ENCODE peak calls at places on chromosomes 3 and 15, in six cellular contexts. One of them, this sample, is unnamed.

GRCh38 chr3:105521803-105522202 is 155.1 kb downstream of the ALCAM start:
- DNase-seq in breast epithelium: no peak
- DNase-seq in stimulated activated CD8-positive, alpha-beta memory T cell treated with anti-CD3 and anti-CD28 coated beads, Interleukin-4, amount 100 ng/mL, for 24 hours: no peak
- DNase-seq in fibroblast of pulmonary artery: no peak
- DNase-seq in naive thymus-derived CD8-positive, alpha-beta T cell: no peak
- DNase-seq in Ammon's horn: no peak
- DNase-seq in this sample: no peak

GRCh38 chr15:87816811-87817210 is 439.7 kb downstream of the NTRK3 start:
- DNase-seq in stimulated activated CD8-positive, alpha-beta memory T cell treated with anti-CD3 and anti-CD28 coated beads, Interleukin-4, amount 100 ng/mL, for 24 hours: no peak
- DNase-seq in Ammon's horn: no peak
- DNase-seq in fibroblast of pulmonary artery: peak
- DNase-seq in naive thymus-derived CD8-positive, alpha-beta T cell: no peak
- DNase-seq in breast epithelium: no peak
- DNase-seq in this sample: no peak

GRCh38 chr15:35032471-35032870 is 44.4 kb upstream of the ZNF770 start:
- DNase-seq in stimulated activated CD8-positive, alpha-beta memory T cell treated with anti-CD3 and anti-CD28 coated beads, Interleukin-4, amount 100 ng/mL, for 24 hours: no peak
- DNase-seq in breast epithelium: no peak
- DNase-seq in fibroblast of pulmonary artery: no peak
- DNase-seq in naive thymus-derived CD8-positive, alpha-beta T cell: no peak
- DNase-seq in Ammon's horn: no peak
- DNase-seq in this sample: no peak

GRCh38 chr3:124260206-124260915 is 268.4 kb upstream of the ROPN1 start:
- DNase-seq in naive thymus-derived CD8-positive, alpha-beta T cell: no peak
- DNase-seq in Ammon's horn: peak
- DNase-seq in stimulated activated CD8-positive, alpha-beta memory T cell treated with anti-CD3 and anti-CD28 coated beads, Interleukin-4, amount 100 ng/mL, for 24 hours: no peak
- DNase-seq in fibroblast of pulmonary artery: peak
- DNase-seq in breast epithelium: no peak
- DNase-seq in this sample: no peak

GRCh38 chr3:182257361-182257760 is 535.9 kb upstream of the ATP11B start:
- DNase-seq in Ammon's horn: no peak
- DNase-seq in fibroblast of pulmonary artery: no peak
- DNase-seq in stimulated activated CD8-positive, alpha-beta memory T cell treated with anti-CD3 and anti-CD28 coated beads, Interleukin-4, amount 100 ng/mL, for 24 hours: no peak
- DNase-seq in breast epithelium: no peak
- DNase-seq in naive thymus-derived CD8-positive, alpha-beta T cell: no peak
- DNase-seq in this sample: no peak

GRCh38 chr3:33439421-33440327 is 531 bp downstream of the UBP1 start:
- DNase-seq in fibroblast of pulmonary artery: peak
- DNase-seq in stimulated activated CD8-positive, alpha-beta memory T cell treated with anti-CD3 and anti-CD28 coated beads, Interleukin-4, amount 100 ng/mL, for 24 hours: peak
- DNase-seq in breast epithelium: peak
- DNase-seq in naive thymus-derived CD8-positive, alpha-beta T cell: peak
- DNase-seq in Ammon's horn: peak
- DNase-seq in this sample: no peak

GRCh38 chr3:45110185-45110833 is 35.9 kb downstream of the CDCP1 start:
- DNase-seq in Ammon's horn: peak
- DNase-seq in breast epithelium: no peak
- DNase-seq in stimulated activated CD8-positive, alpha-beta memory T cell treated with anti-CD3 and anti-CD28 coated beads, Interleukin-4, amount 100 ng/mL, for 24 hours: no peak
- DNase-seq in fibroblast of pulmonary artery: peak
- DNase-seq in naive thymus-derived CD8-positive, alpha-beta T cell: peak
- DNase-seq in this sample: no peak

GRCh38 chr3:166060789-166061479 is 223.7 kb upstream of the BCHE start:
- DNase-seq in naive thymus-derived CD8-positive, alpha-beta T cell: no peak
- DNase-seq in Ammon's horn: no peak
- DNase-seq in stimulated activated CD8-positive, alpha-beta memory T cell treated with anti-CD3 and anti-CD28 coated beads, Interleukin-4, amount 100 ng/mL, for 24 hours: no peak
- DNase-seq in breast epithelium: no peak
- DNase-seq in fibroblast of pulmonary artery: no peak
- DNase-seq in this sample: no peak

GRCh38 chr3:146180376-146180775 is 19.4 kb upstream of the PLOD2 start:
- DNase-seq in breast epithelium: no peak
- DNase-seq in naive thymus-derived CD8-positive, alpha-beta T cell: no peak
- DNase-seq in fibroblast of pulmonary artery: no peak
- DNase-seq in Ammon's horn: no peak
- DNase-seq in stimulated activated CD8-positive, alpha-beta memory T cell treated with anti-CD3 and anti-CD28 coated beads, Interleukin-4, amount 100 ng/mL, for 24 hours: no peak
- DNase-seq in this sample: no peak

GRCh38 chr3:71146673-71147072 is 436.9 kb downstream of the FOXP1 start:
- DNase-seq in stimulated activated CD8-positive, alpha-beta memory T cell treated with anti-CD3 and anti-CD28 coated beads, Interleukin-4, amount 100 ng/mL, for 24 hours: no peak
- DNase-seq in fibroblast of pulmonary artery: no peak
- DNase-seq in breast epithelium: no peak
- DNase-seq in naive thymus-derived CD8-positive, alpha-beta T cell: no peak
- DNase-seq in Ammon's horn: no peak
- DNase-seq in this sample: peak

GRCh38 chr15:59260090-59260489 is 53.4 kb downstream of the LDHAL6B start:
- DNase-seq in fibroblast of pulmonary artery: no peak
- DNase-seq in breast epithelium: no peak
- DNase-seq in naive thymus-derived CD8-positive, alpha-beta T cell: no peak
- DNase-seq in Ammon's horn: peak
- DNase-seq in stimulated activated CD8-positive, alpha-beta memory T cell treated with anti-CD3 and anti-CD28 coated beads, Interleukin-4, amount 100 ng/mL, for 24 hours: no peak
- DNase-seq in this sample: no peak

GRCh38 chr3:126357299-126358037 is at the start of gene KLF15:
- DNase-seq in fibroblast of pulmonary artery: peak
- DNase-seq in Ammon's horn: peak
- DNase-seq in stimulated activated CD8-positive, alpha-beta memory T cell treated with anti-CD3 and anti-CD28 coated beads, Interleukin-4, amount 100 ng/mL, for 24 hours: peak
- DNase-seq in breast epithelium: peak
- DNase-seq in naive thymus-derived CD8-positive, alpha-beta T cell: peak
- DNase-seq in this sample: peak

GRCh38 chr3:33377931-33378330 is 62.3 kb downstream of the UBP1 start:
- DNase-seq in Ammon's horn: no peak
- DNase-seq in stimulated activated CD8-positive, alpha-beta memory T cell treated with anti-CD3 and anti-CD28 coated beads, Interleukin-4, amount 100 ng/mL, for 24 hours: no peak
- DNase-seq in breast epithelium: no peak
- DNase-seq in naive thymus-derived CD8-positive, alpha-beta T cell: no peak
- DNase-seq in fibroblast of pulmonary artery: no peak
- DNase-seq in this sample: no peak

GRCh38 chr15:69610264-69610663 is 157.6 kb downstream of the RPLP1 start:
- DNase-seq in fibroblast of pulmonary artery: no peak
- DNase-seq in breast epithelium: no peak
- DNase-seq in Ammon's horn: no peak
- DNase-seq in stimulated activated CD8-positive, alpha-beta memory T cell treated with anti-CD3 and anti-CD28 coated beads, Interleukin-4, amount 100 ng/mL, for 24 hours: no peak
- DNase-seq in naive thymus-derived CD8-positive, alpha-beta T cell: no peak
- DNase-seq in this sample: no peak

GRCh38 chr15:30043211-30043655 is 39.5 kb upstream of the GOLGA8J start:
- DNase-seq in Ammon's horn: peak
- DNase-seq in naive thymus-derived CD8-positive, alpha-beta T cell: no peak
- DNase-seq in breast epithelium: no peak
- DNase-seq in fibroblast of pulmonary artery: peak
- DNase-seq in stimulated activated CD8-positive, alpha-beta memory T cell treated with anti-CD3 and anti-CD28 coated beads, Interleukin-4, amount 100 ng/mL, for 24 hours: no peak
- DNase-seq in this sample: peak

GRCh38 chr3:944786-945185 is 148.0 kb upstream of the CNTN6 start:
- DNase-seq in fibroblast of pulmonary artery: no peak
- DNase-seq in stimulated activated CD8-positive, alpha-beta memory T cell treated with anti-CD3 and anti-CD28 coated beads, Interleukin-4, amount 100 ng/mL, for 24 hours: no peak
- DNase-seq in naive thymus-derived CD8-positive, alpha-beta T cell: no peak
- DNase-seq in Ammon's horn: no peak
- DNase-seq in breast epithelium: no peak
- DNase-seq in this sample: no peak

GRCh38 chr3:72810659-72811434 is 37.4 kb downstream of the SHQ1 start:
- DNase-seq in fibroblast of pulmonary artery: no peak
- DNase-seq in stimulated activated CD8-positive, alpha-beta memory T cell treated with anti-CD3 and anti-CD28 coated beads, Interleukin-4, amount 100 ng/mL, for 24 hours: no peak
- DNase-seq in breast epithelium: no peak
- DNase-seq in naive thymus-derived CD8-positive, alpha-beta T cell: no peak
- DNase-seq in Ammon's horn: no peak
- DNase-seq in this sample: no peak

GRCh38 chr3:76010252-76010651 is 224.9 kb upstream of the ZNF717 start:
- DNase-seq in naive thymus-derived CD8-positive, alpha-beta T cell: no peak
- DNase-seq in Ammon's horn: no peak
- DNase-seq in stimulated activated CD8-positive, alpha-beta memory T cell treated with anti-CD3 and anti-CD28 coated beads, Interleukin-4, amount 100 ng/mL, for 24 hours: no peak
- DNase-seq in breast epithelium: no peak
- DNase-seq in fibroblast of pulmonary artery: no peak
- DNase-seq in this sample: peak

GRCh38 chr15:58522391-58522790 is 90.6 kb downstream of the LIPC start:
- DNase-seq in naive thymus-derived CD8-positive, alpha-beta T cell: no peak
- DNase-seq in Ammon's horn: peak
- DNase-seq in stimulated activated CD8-positive, alpha-beta memory T cell treated with anti-CD3 and anti-CD28 coated beads, Interleukin-4, amount 100 ng/mL, for 24 hours: no peak
- DNase-seq in fibroblast of pulmonary artery: no peak
- DNase-seq in breast epithelium: no peak
- DNase-seq in this sample: no peak

GRCh38 chr3:52350981-52351761 is 35.1 kb downstream of the DNAH1 start:
- DNase-seq in fibroblast of pulmonary artery: no peak
- DNase-seq in stimulated activated CD8-positive, alpha-beta memory T cell treated with anti-CD3 and anti-CD28 coated beads, Interleukin-4, amount 100 ng/mL, for 24 hours: no peak
- DNase-seq in Ammon's horn: no peak
- DNase-seq in naive thymus-derived CD8-positive, alpha-beta T cell: no peak
- DNase-seq in breast epithelium: no peak
- DNase-seq in this sample: no peak

GRCh38 chr15:56042982-56043980 is 49.9 kb upstream of the NEDD4 start:
- DNase-seq in fibroblast of pulmonary artery: no peak
- DNase-seq in stimulated activated CD8-positive, alpha-beta memory T cell treated with anti-CD3 and anti-CD28 coated beads, Interleukin-4, amount 100 ng/mL, for 24 hours: no peak
- DNase-seq in breast epithelium: no peak
- DNase-seq in Ammon's horn: no peak
- DNase-seq in naive thymus-derived CD8-positive, alpha-beta T cell: peak
- DNase-seq in this sample: no peak

GRCh38 chr3:64321747-64322146 is 96.5 kb upstream of the PRICKLE2 start:
- DNase-seq in breast epithelium: no peak
- DNase-seq in naive thymus-derived CD8-positive, alpha-beta T cell: no peak
- DNase-seq in fibroblast of pulmonary artery: peak
- DNase-seq in Ammon's horn: peak
- DNase-seq in stimulated activated CD8-positive, alpha-beta memory T cell treated with anti-CD3 and anti-CD28 coated beads, Interleukin-4, amount 100 ng/mL, for 24 hours: no peak
- DNase-seq in this sample: no peak

GRCh38 chr3:118986734-118987133 is 47.9 kb downstream of the IGSF11 start:
- DNase-seq in Ammon's horn: no peak
- DNase-seq in breast epithelium: no peak
- DNase-seq in naive thymus-derived CD8-positive, alpha-beta T cell: no peak
- DNase-seq in stimulated activated CD8-positive, alpha-beta memory T cell treated with anti-CD3 and anti-CD28 coated beads, Interleukin-4, amount 100 ng/mL, for 24 hours: no peak
- DNase-seq in fibroblast of pulmonary artery: no peak
- DNase-seq in this sample: no peak

GRCh38 chr15:39100106-39100505 is 480.8 kb upstream of the THBS1 start:
- DNase-seq in naive thymus-derived CD8-positive, alpha-beta T cell: no peak
- DNase-seq in Ammon's horn: no peak
- DNase-seq in fibroblast of pulmonary artery: no peak
- DNase-seq in breast epithelium: no peak
- DNase-seq in stimulated activated CD8-positive, alpha-beta memory T cell treated with anti-CD3 and anti-CD28 coated beads, Interleukin-4, amount 100 ng/mL, for 24 hours: no peak
- DNase-seq in this sample: no peak

GRCh38 chr3:52769786-52770445 is 824 bp downstream of the NEK4 start:
- DNase-seq in stimulated activated CD8-positive, alpha-beta memory T cell treated with anti-CD3 and anti-CD28 coated beads, Interleukin-4, amount 100 ng/mL, for 24 hours: no peak
- DNase-seq in breast epithelium: no peak
- DNase-seq in fibroblast of pulmonary artery: no peak
- DNase-seq in Ammon's horn: no peak
- DNase-seq in naive thymus-derived CD8-positive, alpha-beta T cell: peak
- DNase-seq in this sample: no peak

GRCh38 chr3:151434151-151434890 is 26.5 kb downstream of the IGSF10 start:
- DNase-seq in naive thymus-derived CD8-positive, alpha-beta T cell: no peak
- DNase-seq in fibroblast of pulmonary artery: peak
- DNase-seq in Ammon's horn: no peak
- DNase-seq in breast epithelium: no peak
- DNase-seq in stimulated activated CD8-positive, alpha-beta memory T cell treated with anti-CD3 and anti-CD28 coated beads, Interleukin-4, amount 100 ng/mL, for 24 hours: no peak
- DNase-seq in this sample: no peak

This sample was measured in NCI-H2171.